ENCODE peak calls at places on chromosomes 12 and 14, in six cellular contexts. X is nephron progenitor cell, Q is EH, W is NCI-H2029, I is PC-3, Y is HFFc6. E is an unnamed sample.

GRCh38 chr12:75479963-75480461 is 543 bp upstream of the GLIPR1 start:
- DNase-seq in X (no peak), Q (peak; percentile 79), W (no peak), I (peak; percentile 49), Y (peak; percentile 68), E (no peak)

GRCh38 chr12:96414637-96415036 is 14.4 kb upstream of the CDK17 start:
- DNase-seq in X (no peak), Q (no peak), W (no peak), I (no peak), Y (no peak), E (no peak)

GRCh38 chr14:73250317-73250713 is 13.0 kb downstream of the PAPLN start:
- DNase-seq in X (no peak), Q (no peak), W (no peak), I (no peak), Y (no peak), E (no peak)

GRCh38 chr14:95445161-95445560 is 71.3 kb downstream of the SYNE3 start:
- DNase-seq in X (no peak), Q (no peak), W (no peak), I (peak; percentile 15), Y (no peak), E (no peak)

GRCh38 chr12:66688836-66689439 is 10.1 kb upstream of the GRIP1 start:
- DNase-seq in X (peak; percentile 57), Q (peak; percentile 23), W (peak; percentile 49), I (peak; percentile 82), Y (peak; percentile 23), E (peak; percentile 10)

GRCh38 chr12:22543246-22544037 is 900 bp downstream of the C2CD5 start:
- DNase-seq in X (peak; percentile 47), Q (peak; percentile 19), W (peak; percentile 68), I (peak; percentile 12), Y (peak; percentile 19), E (peak; percentile 73)

GRCh38 chr12:78121969-78122610 is 291.4 kb downstream of the NAV3 start:
- DNase-seq in X (no peak), Q (peak; percentile 6), W (no peak), I (no peak), Y (no peak), E (no peak)

GRCh38 chr12:6647083-6647604 is at the start of gene ACRBP:
- DNase-seq in X (peak; percentile 79), Q (peak; percentile 76), W (peak; percentile 69), I (no peak), Y (no peak), E (no peak)

GRCh38 chr14:93115069-93115919 is 431 bp downstream of the ITPK1 start:
- DNase-seq in X (peak; percentile 87), Q (peak; percentile 89), W (peak; percentile 39), I (peak; percentile 87), Y (peak; percentile 78), E (peak; percentile 77)

GRCh38 chr14:81418057-81418790 is 18.1 kb upstream of the STON2 start:
- DNase-seq in X (no peak), Q (no peak), W (no peak), I (no peak), Y (no peak), E (no peak)

GRCh38 chr12:40692617-40693502 is 621 bp downstream of the CNTN1 start:
- DNase-seq in X (peak; percentile 37), Q (no peak), W (no peak), I (no peak), Y (no peak), E (no peak)

GRCh38 chr14:91245029-91245428 is 525 bp upstream of the GPR68 start:
- DNase-seq in X (no peak), Q (no peak), W (no peak), I (no peak), Y (no peak), E (no peak)

GRCh38 chr12:11839093-11839641 is 189.7 kb downstream of the ETV6 start:
- DNase-seq in X (no peak), Q (peak; percentile 53), W (peak; percentile 96), I (peak; percentile 49), Y (no peak), E (peak; percentile 98)

GRCh38 chr14:58667900-58668299 is 30.1 kb downstream of the DACT1 start:
- DNase-seq in X (no peak), Q (peak; percentile 23), W (no peak), I (no peak), Y (no peak), E (no peak)

GRCh38 chr14:43894534-43894933 is 612.5 kb downstream of the FSCB start:
- DNase-seq in X (no peak), Q (no peak), W (no peak), I (peak; percentile 56), Y (no peak), E (no peak)

GRCh38 chr12:2680676-2681039 is 114.1 kb upstream of the FKBP4 start:
- DNase-seq in X (no peak), Q (no peak), W (no peak), I (no peak), Y (no peak), E (peak; percentile 14)

GRCh38 chr12:3083241-3083921 is 6.2 kb downstream of the TSPAN9 start:
- DNase-seq in X (no peak), Q (no peak), W (no peak), I (no peak), Y (no peak), E (no peak)

GRCh38 chr12:26692417-26692816 is 140.6 kb downstream of the ITPR2 start:
- DNase-seq in X (no peak), Q (no peak), W (no peak), I (no peak), Y (no peak), E (no peak)

GRCh38 chr12:78085562-78086182 is 255.0 kb downstream of the NAV3 start:
- DNase-seq in X (no peak), Q (peak; percentile 71), W (no peak), I (peak; percentile 41), Y (peak; percentile 49), E (no peak)

GRCh38 chr14:53412819-53413664 is 259.9 kb upstream of the DDHD1 start:
- DNase-seq in X (peak; percentile 3), Q (peak; percentile 35), W (no peak), I (peak; percentile 45), Y (no peak), E (no peak)